ENCODE peak calls at places on chromosomes 12 and 14, in six cellular contexts. K is neural progenitor cell; R is CD8-positive, alpha-beta memory T cell; C is thyroid gland; I is CD8-positive, alpha-beta T cell; W is Peyer's patch. A is an unnamed sample.
A peak's percentile ranks its signal among the peaks of the same experiment; 100 is the strongest.

GRCh38 chr12:89349814-89350213 is 2.5 kb downstream of the DUSP6 start:
- DNase-seq in K (peak; percentile 71), R (no peak), C (peak; percentile 18), I (no peak), W (no peak), A (no peak)

GRCh38 chr14:105226198-105226597 is 22.1 kb upstream of the BTBD6 start:
- DNase-seq in K (no peak), R (no peak), C (no peak), I (no peak), W (no peak), A (no peak)

GRCh38 chr12:132146772-132147422 is 2.6 kb downstream of the NOC4L start:
- DNase-seq in K (no peak), R (no peak), C (peak; percentile 1), I (no peak), W (no peak), A (no peak)

GRCh38 chr14:98321838-98322237 is 950.2 kb downstream of the BCL11B start:
- DNase-seq in K (no peak), R (no peak), C (no peak), I (no peak), W (no peak), A (no peak)

GRCh38 chr14:72758420-72758819 is 135.5 kb downstream of the DPF3 start:
- DNase-seq in K (no peak), R (no peak), C (no peak), I (no peak), W (no peak), A (no peak)

GRCh38 chr14:102508774-102509743 is 517 bp downstream of the ANKRD9 start:
- DNase-seq in K (no peak), R (peak; percentile 47), C (peak; percentile 59), I (peak; percentile 46), W (peak; percentile 84), A (peak; percentile 33)

GRCh38 chr12:80241576-80242273 is 142.4 kb downstream of the OTOGL start:
- DNase-seq in K (no peak), R (no peak), C (peak; percentile 6), I (no peak), W (no peak), A (no peak)

GRCh38 chr12:92140919-92141536 is 4.6 kb downstream of the BTG1 start:
- DNase-seq in K (no peak), R (no peak), C (no peak), I (no peak), W (no peak), A (no peak)

GRCh38 chr14:24052656-24053547 is 1.1 kb downstream of the CARMIL3 start:
- DNase-seq in K (no peak), R (peak; percentile 15), C (no peak), I (no peak), W (no peak), A (no peak)

GRCh38 chr12:91567100-91567485 is 384.5 kb upstream of the DCN start:
- DNase-seq in K (no peak), R (no peak), C (no peak), I (no peak), W (no peak), A (no peak)

GRCh38 chr14:32693114-32693513 is 245.6 kb upstream of the NPAS3 start:
- DNase-seq in K (no peak), R (no peak), C (peak; percentile 21), I (no peak), W (no peak), A (no peak)

GRCh38 chr14:36580856-36581831 is 1.3 kb downstream of the NKX2-8 start:
- DNase-seq in K (peak; percentile 83), R (no peak), C (peak; percentile 88), I (no peak), W (no peak), A (no peak)

GRCh38 chr14:31232081-31232480 is 24.5 kb upstream of the HECTD1 start:
- DNase-seq in K (no peak), R (no peak), C (no peak), I (no peak), W (no peak), A (no peak)

GRCh38 chr12:25501565-25501964 is 51.5 kb downstream of the LMNTD1 start:
- DNase-seq in K (no peak), R (no peak), C (no peak), I (no peak), W (no peak), A (no peak)

GRCh38 chr12:75712223-75712622 is 200.8 kb upstream of the KRR1 start:
- DNase-seq in K (no peak), R (no peak), C (no peak), I (no peak), W (no peak), A (no peak)

GRCh38 chr12:34142430-34142829 is 120.1 kb downstream of the ALG10 start:
- DNase-seq in K (no peak), R (no peak), C (no peak), I (no peak), W (no peak), A (no peak)

GRCh38 chr12:42904683-42905418 is 315.3 kb upstream of the PRICKLE1 start:
- DNase-seq in K (no peak), R (no peak), C (no peak), I (no peak), W (no peak), A (no peak)

GRCh38 chr14:103207038-103207403 is 83.8 kb downstream of the TNFAIP2 start:
- DNase-seq in K (peak; percentile 66), R (no peak), C (peak; percentile 87), I (no peak), W (peak; percentile 82), A (no peak)

GRCh38 chr12:98514984-98515367 is 414 bp upstream of the TMPO start:
- DNase-seq in K (no peak), R (no peak), C (no peak), I (no peak), W (no peak), A (no peak)

GRCh38 chr14:36973806-36974442 is 198.5 kb downstream of the SLC25A21 start:
- DNase-seq in K (no peak), R (no peak), C (no peak), I (no peak), W (no peak), A (no peak)

GRCh38 chr14:68282479-68283377 is 463.1 kb downstream of the RAD51B start:
- DNase-seq in K (no peak), R (peak; percentile 18), C (no peak), I (peak; percentile 25), W (no peak), A (no peak)

GRCh38 chr14:76967788-76968187 is 60.7 kb downstream of the IRF2BPL start:
- DNase-seq in K (no peak), R (no peak), C (no peak), I (no peak), W (no peak), A (no peak)

GRCh38 chr14:95047754-95048153 is 109.6 kb downstream of the DICER1 start:
- DNase-seq in K (no peak), R (no peak), C (no peak), I (no peak), W (no peak), A (no peak)

GRCh38 chr12:115172521-115172920 is 488.5 kb upstream of the TBX3 start:
- DNase-seq in K (no peak), R (no peak), C (no peak), I (no peak), W (no peak), A (no peak)

GRCh38 chr12:4015225-4016076 is 142.3 kb upstream of the PARP11 start:
- DNase-seq in K (no peak), R (no peak), C (no peak), I (no peak), W (peak; percentile 84), A (no peak)
- H3K9me3 ChIP-seq in K (no peaks in the 10 kb centered on the region), R (no peaks in the 10 kb centered on the region), C (no peaks in the 10 kb centered on the region), I (no peaks in the 10 kb centered on the region), W (no peaks in the 10 kb centered on the region), A (no peaks in the 10 kb centered on the region)

DNA sequence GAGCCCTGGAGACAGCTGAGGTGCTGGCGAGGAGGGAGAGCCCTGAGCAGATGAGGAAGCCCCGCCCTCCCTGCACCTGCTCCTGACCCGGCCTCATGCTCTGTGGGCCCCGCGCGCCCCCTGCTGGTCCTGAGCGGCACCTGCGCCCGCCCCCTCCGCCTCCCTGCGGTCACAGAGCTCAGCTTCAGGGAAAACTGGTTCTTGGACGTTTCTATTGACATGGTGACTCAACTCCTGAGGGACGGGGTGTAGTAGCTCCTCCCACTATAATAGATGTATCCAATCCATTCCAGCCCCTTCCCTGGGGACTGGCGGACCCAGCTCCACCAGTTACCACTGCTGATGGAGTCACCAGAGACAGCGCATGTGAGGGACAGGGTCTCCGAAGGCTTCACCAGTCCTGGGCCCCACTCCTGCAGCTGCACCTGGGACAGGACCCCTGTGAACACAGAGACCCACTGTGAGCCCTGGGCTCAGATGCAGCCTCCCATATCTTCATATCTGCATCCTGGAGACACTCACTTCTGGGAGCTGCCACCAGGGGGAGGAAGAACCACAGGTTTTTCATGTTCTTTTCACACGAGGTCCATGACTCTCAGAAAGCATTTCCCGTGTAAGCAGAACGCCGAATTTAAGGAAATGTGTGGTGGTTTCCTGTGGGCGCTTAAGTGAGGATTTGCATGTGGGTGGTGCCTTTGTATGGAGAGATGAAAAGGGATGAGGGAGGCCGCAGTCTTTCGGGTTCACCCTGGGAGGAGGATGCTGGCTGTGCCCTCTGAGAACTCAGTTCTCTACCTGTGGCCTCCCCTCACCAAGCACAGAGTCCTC is 1346.5 kb downstream of the TMEM121 start:
- DNase-seq in K (no peak), R (peak; percentile 70), C (peak; percentile 10), I (peak; percentile 86), W (peak; percentile 89), A (peak; percentile 67)
- H3K9me3 ChIP-seq in K (peaks cover 25% of the 10 kb centered on the region), R (no peaks in the 10 kb centered on the region), C (no peaks in the 10 kb centered on the region), I (no peaks in the 10 kb centered on the region), W (no peaks in the 10 kb centered on the region), A (no peaks in the 10 kb centered on the region)

DNA sequence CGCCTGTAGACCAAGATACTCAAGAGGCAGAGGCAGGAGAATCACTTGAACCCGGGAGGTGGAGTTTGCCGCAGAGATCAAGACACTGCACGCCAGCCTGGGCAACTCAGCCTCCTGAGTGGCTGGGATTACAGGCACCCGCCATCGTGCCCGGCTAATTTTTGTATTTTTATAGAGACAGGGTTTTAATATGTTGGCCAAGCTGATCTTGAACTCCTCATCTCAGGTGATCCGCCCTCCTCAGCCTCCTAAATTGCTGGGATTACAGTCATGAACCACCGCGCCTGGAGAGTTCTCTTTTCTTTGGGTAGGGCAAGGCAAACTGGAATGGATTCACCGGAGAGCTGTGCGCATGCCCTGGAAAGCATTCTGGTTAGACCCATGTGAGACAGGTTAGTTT is 179.3 kb upstream of the ALG10B start:
- DNase-seq in K (no peak), R (no peak), C (no peak), I (no peak), W (no peak), A (no peak)
- H3K9me3 ChIP-seq in K (peaks cover 6% of the 10 kb centered on the region), R (no peaks in the 10 kb centered on the region), C (no peaks in the 10 kb centered on the region), I (no peaks in the 10 kb centered on the region), W (no peaks in the 10 kb centered on the region), A (no peaks in the 10 kb centered on the region)

GRCh38 chr14:40674503-40674902 is 932.2 kb upstream of the LRFN5 start:
- DNase-seq in K (no peak), R (no peak), C (no peak), I (no peak), W (no peak), A (no peak)

GRCh38 chr14:40684328-40684727 is 922.3 kb upstream of the LRFN5 start:
- DNase-seq in K (no peak), R (no peak), C (no peak), I (no peak), W (no peak), A (no peak)

GRCh38 chr14:40682131-40682913 is 924.4 kb upstream of the LRFN5 start:
- DNase-seq in K (no peak), R (no peak), C (no peak), I (no peak), W (no peak), A (no peak)

DNA sequence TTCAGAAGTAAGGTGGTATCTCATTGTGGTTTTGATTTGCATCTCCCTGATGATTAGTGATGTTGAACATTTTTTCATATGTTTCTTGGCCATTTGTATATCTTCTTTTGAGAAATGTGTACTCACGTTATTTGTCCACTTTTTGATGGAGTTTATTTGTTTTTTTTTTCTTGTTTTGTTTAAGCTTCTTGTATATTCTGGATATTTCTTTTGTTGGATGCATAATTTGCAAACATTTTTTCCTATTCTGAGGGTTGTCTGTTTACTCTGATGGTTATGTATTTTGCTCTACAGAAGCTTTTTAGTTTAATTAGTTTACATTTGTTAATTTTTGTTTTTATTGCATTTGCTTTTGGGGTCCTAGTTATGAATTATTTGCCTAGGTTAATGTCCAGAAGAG is 927.4 kb upstream of the LRFN5 start:
- DNase-seq in K (no peak), R (no peak), C (no peak), I (no peak), W (no peak), A (no peak)
- H3K9me3 ChIP-seq in K (no peaks in the 10 kb centered on the region), R (no peaks in the 10 kb centered on the region), C (no peaks in the 10 kb centered on the region), I (no peaks in the 10 kb centered on the region), W (no peaks in the 10 kb centered on the region), A (no peaks in the 10 kb centered on the region)